ENCODE peak calls at places on chromosomes 6 and 20, in seven cellular contexts. One of them, this sample, is unnamed.
A peak's percentile ranks its signal among the peaks of the same experiment; 100 is the strongest.

GRCh38 chr6:87287251-87287650 is 35.1 kb upstream of the SMIM8 start:
- DNase-seq in GM23338: peak; percentile 17
- DNase-seq in HCT116: no peak
- DNase-seq in stomach: no peak
- DNase-seq in H1: no peak
- DNase-seq in endothelial cell of umbilical vein: no peak
- DNase-seq in Panc1: no peak
- DNase-seq in this sample: no peak

GRCh38 chr6:88480822-88481221 is 314.7 kb upstream of the CNR1 start:
- DNase-seq in GM23338: no peak
- DNase-seq in HCT116: no peak
- DNase-seq in endothelial cell of umbilical vein: no peak
- DNase-seq in stomach: no peak
- DNase-seq in H1: no peak
- DNase-seq in Panc1: no peak
- DNase-seq in this sample: no peak

GRCh38 chr20:59295531-59295930 is 4.9 kb upstream of the EDN3 start:
- DNase-seq in HCT116: no peak
- DNase-seq in Panc1: no peak
- DNase-seq in stomach: no peak
- DNase-seq in endothelial cell of umbilical vein: no peak
- DNase-seq in H1: no peak
- DNase-seq in GM23338: no peak
- DNase-seq in this sample: no peak

GRCh38 chr6:161327360-161327953 is 53.6 kb upstream of the AGPAT4 start:
- DNase-seq in H1: no peak
- DNase-seq in HCT116: peak; percentile 26
- DNase-seq in Panc1: no peak
- DNase-seq in endothelial cell of umbilical vein: no peak
- DNase-seq in stomach: no peak
- DNase-seq in GM23338: peak; percentile 60
- DNase-seq in this sample: no peak

GRCh38 chr20:50286609-50287008 is 96.0 kb downstream of the CEBPB start:
- DNase-seq in H1: no peak
- DNase-seq in HCT116: no peak
- DNase-seq in endothelial cell of umbilical vein: peak; percentile 31
- DNase-seq in stomach: no peak
- DNase-seq in Panc1: no peak
- DNase-seq in GM23338: no peak
- DNase-seq in this sample: peak; percentile 43

GRCh38 chr6:18454446-18454845 is 67.3 kb downstream of the RNF144B start:
- DNase-seq in HCT116: no peak
- DNase-seq in endothelial cell of umbilical vein: peak; percentile 70
- DNase-seq in Panc1: no peak
- DNase-seq in H1: no peak
- DNase-seq in stomach: no peak
- DNase-seq in GM23338: no peak
- DNase-seq in this sample: no peak

GRCh38 chr6:67411036-67411435 is 1224.0 kb upstream of the ADGRB3 start:
- DNase-seq in HCT116: no peak
- DNase-seq in endothelial cell of umbilical vein: peak; percentile 1
- DNase-seq in stomach: no peak
- DNase-seq in GM23338: no peak
- DNase-seq in H1: no peak
- DNase-seq in Panc1: peak; percentile 17
- DNase-seq in this sample: no peak

GRCh38 chr6:137805622-137806021 is 61.4 kb upstream of the TNFAIP3 start:
- DNase-seq in endothelial cell of umbilical vein: peak; percentile 73
- DNase-seq in stomach: no peak
- DNase-seq in GM23338: no peak
- DNase-seq in H1: no peak
- DNase-seq in Panc1: no peak
- DNase-seq in HCT116: no peak
- DNase-seq in this sample: no peak

GRCh38 chr6:29483186-29483585 is 4.6 kb downstream of the MAS1L start:
- DNase-seq in Panc1: no peak
- DNase-seq in endothelial cell of umbilical vein: no peak
- DNase-seq in stomach: no peak
- DNase-seq in H1: no peak
- DNase-seq in HCT116: no peak
- DNase-seq in GM23338: no peak
- DNase-seq in this sample: no peak

GRCh38 chr6:28807682-28808280 is 116.0 kb downstream of the TRIM27 start:
- DNase-seq in HCT116: peak; percentile 75
- DNase-seq in stomach: no peak
- DNase-seq in H1: no peak
- DNase-seq in Panc1: no peak
- DNase-seq in GM23338: peak; percentile 90
- DNase-seq in endothelial cell of umbilical vein: peak; percentile 53
- DNase-seq in this sample: no peak

GRCh38 chr6:110378552-110378951 is 20.4 kb upstream of the METTL24 start:
- DNase-seq in stomach: no peak
- DNase-seq in Panc1: no peak
- DNase-seq in H1: peak; percentile 27
- DNase-seq in GM23338: peak; percentile 55
- DNase-seq in endothelial cell of umbilical vein: no peak
- DNase-seq in HCT116: no peak
- DNase-seq in this sample: no peak

GRCh38 chr6:130900913-130901312 is 73.7 kb downstream of the SMLR1 start:
- DNase-seq in endothelial cell of umbilical vein: no peak
- DNase-seq in stomach: no peak
- DNase-seq in Panc1: peak; percentile 17
- DNase-seq in HCT116: peak; percentile 21
- DNase-seq in H1: no peak
- DNase-seq in GM23338: no peak
- DNase-seq in this sample: peak; percentile 14

GRCh38 chr6:7777062-7777461 is 51.2 kb downstream of the BMP6 start:
- DNase-seq in stomach: no peak
- DNase-seq in GM23338: no peak
- DNase-seq in H1: no peak
- DNase-seq in Panc1: no peak
- DNase-seq in endothelial cell of umbilical vein: no peak
- DNase-seq in HCT116: no peak
- DNase-seq in this sample: no peak

GRCh38 chr6:154596701-154597100 is 86.2 kb upstream of the CNKSR3 start:
- DNase-seq in H1: no peak
- DNase-seq in GM23338: no peak
- DNase-seq in HCT116: no peak
- DNase-seq in stomach: no peak
- DNase-seq in Panc1: no peak
- DNase-seq in endothelial cell of umbilical vein: no peak
- DNase-seq in this sample: no peak

GRCh38 chr20:49248879-49249665 is 28.8 kb downstream of the ZNFX1 start:
- DNase-seq in H1: no peak
- DNase-seq in endothelial cell of umbilical vein: no peak
- DNase-seq in HCT116: no peak
- DNase-seq in Panc1: no peak
- DNase-seq in GM23338: peak; percentile 12
- DNase-seq in stomach: no peak
- DNase-seq in this sample: no peak

GRCh38 chr20:49247169-49247734 is 28.0 kb downstream of the DDX27 start:
- DNase-seq in H1: no peak
- DNase-seq in HCT116: no peak
- DNase-seq in endothelial cell of umbilical vein: no peak
- DNase-seq in stomach: no peak
- DNase-seq in GM23338: no peak
- DNase-seq in Panc1: no peak
- DNase-seq in this sample: no peak

GRCh38 chr20:49247792-49248191 is 28.6 kb downstream of the DDX27 start:
- DNase-seq in GM23338: no peak
- DNase-seq in HCT116: no peak
- DNase-seq in H1: no peak
- DNase-seq in stomach: no peak
- DNase-seq in Panc1: no peak
- DNase-seq in endothelial cell of umbilical vein: peak; percentile 80
- DNase-seq in this sample: no peak

GRCh38 chr20:49245921-49246740 is 26.9 kb downstream of the DDX27 start:
- DNase-seq in H1: no peak
- DNase-seq in endothelial cell of umbilical vein: peak; percentile 72
- DNase-seq in HCT116: peak; percentile 23
- DNase-seq in stomach: no peak
- DNase-seq in Panc1: peak; percentile 42
- DNase-seq in GM23338: peak; percentile 71
- DNase-seq in this sample: no peak

DNA sequence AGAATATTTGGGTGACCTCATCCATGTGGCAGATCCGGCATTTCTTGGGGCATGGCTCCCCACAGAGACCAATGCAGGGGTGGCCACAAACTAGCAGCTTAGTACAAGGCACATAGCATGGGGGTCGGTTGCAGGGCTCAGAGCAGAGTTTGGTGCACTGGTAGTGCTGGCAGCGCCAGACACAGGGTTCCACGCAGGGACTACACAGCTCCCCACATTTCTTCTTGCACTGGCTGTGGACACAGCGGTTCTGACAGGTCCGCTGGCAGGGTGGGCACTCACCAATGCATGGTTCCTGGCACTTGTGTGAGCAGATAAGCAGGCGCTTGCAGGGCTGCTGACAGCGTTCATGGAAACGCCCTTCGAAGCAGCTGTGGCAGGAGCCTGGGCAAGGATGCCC is 29.1 kb downstream of the DDX27 start:
- DNase-seq in endothelial cell of umbilical vein: no peak
- DNase-seq in Panc1: no peak
- DNase-seq in GM23338: no peak
- DNase-seq in stomach: no peak
- DNase-seq in HCT116: no peak
- DNase-seq in H1: no peak
- DNase-seq in this sample: no peak
- H3K27ac ChIP-seq in endothelial cell of umbilical vein: peak overlapping the region; percentile 46
- H3K27ac ChIP-seq in Panc1: no peak overlapping the region
- H3K27ac ChIP-seq in GM23338: no peak overlapping the region
- H3K27ac ChIP-seq in stomach: no peak overlapping the region
- H3K27ac ChIP-seq in HCT116: no peak overlapping the region
- H3K27ac ChIP-seq in H1: no peak overlapping the region
- H3K27ac ChIP-seq in this sample: no peak overlapping the region

DNA sequence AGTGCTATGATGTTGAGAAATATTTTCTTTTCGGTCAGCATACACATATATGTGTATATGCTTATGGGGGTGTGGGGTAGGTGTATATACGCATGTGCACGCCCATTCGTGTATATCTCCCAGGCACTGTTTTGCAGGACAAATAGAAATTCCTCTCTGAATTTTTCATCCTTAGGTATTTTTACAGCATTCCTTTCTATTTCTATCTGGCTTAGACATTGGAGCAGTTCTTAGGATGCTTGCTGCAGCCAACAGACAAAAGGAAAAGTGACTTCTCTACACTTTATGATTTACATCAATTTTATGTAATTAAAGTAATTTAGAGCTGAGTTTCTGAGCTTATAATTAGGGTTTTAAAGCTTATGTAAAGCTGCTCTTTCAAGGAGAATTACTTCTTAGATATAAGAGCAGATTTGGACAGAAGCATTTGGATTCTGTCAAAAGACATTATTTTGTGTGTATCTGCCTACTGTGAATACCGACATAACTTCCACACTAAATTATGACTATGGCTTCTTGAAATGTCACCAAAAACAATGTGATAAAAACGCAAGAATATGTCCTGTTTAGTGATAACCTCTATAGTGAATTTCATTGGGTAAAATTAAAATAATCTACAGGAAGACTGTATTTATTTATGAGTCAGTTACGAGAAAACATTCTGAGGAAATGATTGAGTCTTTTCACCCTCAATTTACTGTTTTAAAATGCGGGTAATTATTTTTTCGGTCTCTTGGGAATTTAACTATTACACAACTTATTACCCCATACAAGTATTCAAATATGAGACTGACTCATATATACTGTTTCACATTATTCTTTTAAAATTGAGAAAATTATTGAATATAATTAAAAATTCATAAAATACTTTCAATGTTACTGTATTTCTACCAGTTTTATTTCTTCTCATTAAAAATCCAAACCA is 21.3 kb upstream of the CEP43 start:
- DNase-seq in H1: no peak
- DNase-seq in HCT116: no peak
- DNase-seq in GM23338: no peak
- DNase-seq in Panc1: no peak
- DNase-seq in stomach: no peak
- DNase-seq in endothelial cell of umbilical vein: peak; percentile 33
- DNase-seq in this sample: no peak
- H3K4me3 ChIP-seq in H1: no peak overlapping the region
- H3K4me3 ChIP-seq in HCT116: no peak overlapping the region
- H3K4me3 ChIP-seq in GM23338: no peak overlapping the region
- H3K4me3 ChIP-seq in Panc1: no peak overlapping the region
- H3K4me3 ChIP-seq in stomach: no peak overlapping the region
- H3K4me3 ChIP-seq in endothelial cell of umbilical vein: no peak overlapping the region
- H3K4me3 ChIP-seq in this sample: no peak overlapping the region

GRCh38 chr6:42374027-42374669 is 77.6 kb downstream of the TRERF1 start:
- DNase-seq in endothelial cell of umbilical vein: no peak
- DNase-seq in GM23338: no peak
- DNase-seq in HCT116: no peak
- DNase-seq in H1: no peak
- DNase-seq in Panc1: no peak
- DNase-seq in stomach: no peak
- DNase-seq in this sample: no peak
- TF ChIP-seq POLR2AphosphoS5 in endothelial cell of umbilical vein: no peak
- TF ChIP-seq POLR2AphosphoS5 in GM23338: no peak
- TF ChIP-seq POLR2AphosphoS5 in HCT116: no peak
- TF ChIP-seq POLR2AphosphoS5 in H1: no peak
- TF ChIP-seq POLR2AphosphoS5 in Panc1: no peak
- TF ChIP-seq POLR2AphosphoS5 in stomach: no peak
- TF ChIP-seq POLR2AphosphoS5 in this sample: no peak

GRCh38 chr6:677919-678318 is 15.0 kb downstream of the EXOC2 start:
- DNase-seq in GM23338: no peak
- DNase-seq in H1: no peak
- DNase-seq in stomach: no peak
- DNase-seq in HCT116: no peak
- DNase-seq in Panc1: no peak
- DNase-seq in endothelial cell of umbilical vein: no peak
- DNase-seq in this sample: no peak

GRCh38 chr6:680666-681374 is 12.1 kb downstream of the EXOC2 start:
- DNase-seq in GM23338: no peak
- DNase-seq in stomach: no peak
- DNase-seq in endothelial cell of umbilical vein: no peak
- DNase-seq in HCT116: no peak
- DNase-seq in Panc1: no peak
- DNase-seq in H1: no peak
- DNase-seq in this sample: no peak

GRCh38 chr6:679282-679681 is 13.7 kb downstream of the EXOC2 start:
- DNase-seq in HCT116: no peak
- DNase-seq in stomach: no peak
- DNase-seq in endothelial cell of umbilical vein: no peak
- DNase-seq in Panc1: no peak
- DNase-seq in GM23338: no peak
- DNase-seq in H1: no peak
- DNase-seq in this sample: no peak

GRCh38 chr6:678515-678914 is 14.4 kb downstream of the EXOC2 start:
- DNase-seq in endothelial cell of umbilical vein: no peak
- DNase-seq in GM23338: peak; percentile 30
- DNase-seq in H1: no peak
- DNase-seq in Panc1: no peak
- DNase-seq in stomach: no peak
- DNase-seq in HCT116: no peak
- DNase-seq in this sample: no peak

DNA sequence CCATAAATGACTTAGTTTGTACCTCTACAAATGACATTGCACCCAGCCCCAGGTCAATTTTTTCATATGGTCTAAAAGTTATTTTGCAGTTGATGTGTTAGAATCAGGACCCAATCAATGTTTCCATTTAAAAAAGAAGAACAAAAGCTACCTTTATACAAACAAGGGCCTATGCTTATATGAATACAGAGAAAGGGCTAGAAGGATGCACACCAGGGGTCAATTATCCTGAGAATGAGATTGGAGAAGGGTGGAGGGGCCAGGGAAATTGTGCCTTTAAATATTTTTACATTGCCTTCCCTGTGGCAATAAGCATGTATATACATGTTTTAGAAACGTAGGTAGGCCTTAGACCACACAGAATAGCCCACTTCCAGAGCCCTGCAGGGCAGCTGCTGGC is 12.7 kb downstream of the EXOC2 start:
- DNase-seq in HCT116: no peak
- DNase-seq in endothelial cell of umbilical vein: no peak
- DNase-seq in H1: no peak
- DNase-seq in Panc1: no peak
- DNase-seq in GM23338: peak; percentile 62
- DNase-seq in stomach: no peak
- DNase-seq in this sample: no peak
- H3K27ac ChIP-seq in HCT116: no peak overlapping the region
- H3K27ac ChIP-seq in endothelial cell of umbilical vein: no peak overlapping the region
- H3K27ac ChIP-seq in H1: peak overlapping the region; percentile 69
- H3K27ac ChIP-seq in Panc1: no peak overlapping the region
- H3K27ac ChIP-seq in GM23338: peak overlapping the region; percentile 96
- H3K27ac ChIP-seq in stomach: no peak overlapping the region
- H3K27ac ChIP-seq in this sample: no peak overlapping the region

This sample was measured in transverse colon.